ENCODE peak calls at places on chromosomes 1 and 21, in five cellular contexts. W is heart left ventricle, S is left ventricle myocardium inferior, B is epithelial cell of esophagus, I is cardiac fibroblast. Y is an unnamed sample.

GRCh38 chr1:205913451-205914204 is 29.6 kb downstream of the SLC26A9 start:
- DNase-seq in S (peak; percentile 75), I (no peak), B (peak; percentile 17), W (peak; percentile 91), Y (no peak)

GRCh38 chr1:232438476-232438875 is 191.5 kb downstream of the SIPA1L2 start:
- DNase-seq in W (no peak), S (no peak), B (no peak), I (no peak), Y (no peak)

GRCh38 chr1:1421147-1421906 is at the start of gene ANKRD65:
- DNase-seq in B (peak; percentile 72), I (no peak), W (no peak), S (no peak), Y (no peak)

GRCh38 chr1:165632491-165632890 is 1.5 kb downstream of the MGST3 start:
- DNase-seq in B (no peak), W (peak; percentile 34), S (no peak), I (peak; percentile 9), Y (no peak)

GRCh38 chr1:22673486-22674409 is 20.7 kb downstream of the C1QB start:
- DNase-seq in B (peak; percentile 62), W (no peak), I (peak; percentile 77), S (peak; percentile 41), Y (peak; percentile 69)

GRCh38 chr21:31295676-31296075 is 48.4 kb downstream of the TIAM1 start:
- DNase-seq in I (no peak), S (no peak), W (no peak), B (no peak), Y (no peak)

GRCh38 chr1:170150921-170151320 is 5.2 kb downstream of the NTMT2 start:
- DNase-seq in I (no peak), S (no peak), B (no peak), W (no peak), Y (no peak)

GRCh38 chr1:12003762-12004161 is 15.5 kb upstream of the MIIP start:
- DNase-seq in S (no peak), I (no peak), B (no peak), W (no peak), Y (no peak)

GRCh38 chr21:44074315-44074958 is 32.8 kb upstream of the PWP2 start:
- DNase-seq in I (no peak), W (no peak), S (no peak), B (no peak), Y (no peak)

GRCh38 chr1:105172803-105173202 is 1423.1 kb downstream of the AMY1C start:
- DNase-seq in W (no peak), B (no peak), I (no peak), S (no peak), Y (no peak)

GRCh38 chr1:22031214-22031962 is 21.1 kb upstream of the CDC42 start:
- DNase-seq in I (no peak), S (no peak), B (no peak), W (peak; percentile 62), Y (peak; percentile 69)

GRCh38 chr1:1116701-1117468 is 996 bp upstream of the C1orf159 start:
- DNase-seq in S (peak; percentile 21), W (no peak), B (peak; percentile 29), I (peak; percentile 19), Y (peak; percentile 19)

GRCh38 chr21:17081193-17081592 is 431.6 kb upstream of the CXADR start:
- DNase-seq in W (no peak), I (no peak), S (no peak), B (no peak), Y (no peak)

GRCh38 chr1:190226006-190226405 is 251.7 kb downstream of the BRINP3 start:
- DNase-seq in I (no peak), S (no peak), W (no peak), B (no peak), Y (no peak)
- TF ChIP-seq CTCF in I (no peak), S (no peak), W (no peak), B (no peak), Y (no peak)

GRCh38 chr1:113930499-113931161 is 1.5 kb downstream of the HIPK1 start:
- DNase-seq in W (no peak), B (peak; percentile 49), S (no peak), I (peak; percentile 76), Y (peak; percentile 72)

GRCh38 chr1:113934006-113934405 is 4.9 kb downstream of the HIPK1 start:
- DNase-seq in B (no peak), W (no peak), I (no peak), S (no peak), Y (no peak)

GRCh38 chr1:113929750-113930498 is 800 bp downstream of the HIPK1 start:
- DNase-seq in B (peak; percentile 48), S (peak; percentile 31), W (peak; percentile 46), I (peak; percentile 39), Y (peak; percentile 51)

GRCh38 chr1:113928950-113929749 is at the start of gene HIPK1:
- DNase-seq in S (peak; percentile 94), W (peak; percentile 95), B (peak; percentile 93), I (peak; percentile 85), Y (peak; percentile 90)

DNA sequence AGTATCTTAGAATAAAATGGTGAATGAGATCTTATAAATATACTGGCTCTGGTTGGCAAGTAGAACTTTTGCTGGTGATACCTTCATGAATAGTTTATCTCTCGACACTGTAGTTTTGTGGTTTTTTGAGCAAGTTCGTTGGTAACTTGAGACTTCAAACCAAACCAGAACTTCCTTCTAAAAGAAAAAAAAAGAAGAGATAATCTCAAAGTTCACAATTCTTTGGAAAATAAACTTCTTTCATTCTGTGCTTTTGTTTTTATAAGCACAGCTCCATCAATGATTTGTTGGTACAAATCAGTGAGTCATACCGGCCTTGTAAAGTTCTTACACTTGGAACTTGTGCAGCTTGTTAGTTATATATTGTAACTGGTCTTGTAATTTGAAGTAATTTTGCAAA is 2.3 kb downstream of the HIPK1 start:
- DNase-seq in I (peak; percentile 55), B (peak; percentile 47), S (no peak), W (no peak), Y (peak; percentile 64)
- H3K4me3 ChIP-seq in I (no peak overlapping the region), B (peak overlapping the region; percentile 11), S (peak overlapping the region; percentile 96), W (peak overlapping the region; percentile 99), Y (peak overlapping the region; percentile 77)

GRCh38 chr1:3049905-3050304 is 19.1 kb upstream of the PRDM16 start:
- DNase-seq in S (no peak), W (no peak), I (no peak), B (no peak), Y (no peak)

GRCh38 chr1:3053366-3053980 is 15.5 kb upstream of the PRDM16 start:
- DNase-seq in W (no peak), I (no peak), S (no peak), B (no peak), Y (no peak)

GRCh38 chr1:3052501-3052900 is 16.5 kb upstream of the PRDM16 start:
- DNase-seq in W (no peak), S (no peak), I (no peak), B (no peak), Y (no peak)

GRCh38 chr1:3050603-3051002 is 18.4 kb upstream of the PRDM16 start:
- DNase-seq in I (no peak), W (no peak), B (no peak), S (no peak), Y (no peak)

GRCh38 chr1:3051270-3052268 is 17.4 kb upstream of the PRDM16 start:
- DNase-seq in S (no peak), B (no peak), W (no peak), I (no peak), Y (no peak)
- TF ChIP-seq CTCF in S (no peak), B (no peak), W (no peak), I (no peak), Y (no peak)

GRCh38 chr1:31811605-31812004 is 4.2 kb downstream of the SPOCD1 start:
- DNase-seq in W (no peak), B (no peak), S (no peak), I (peak; percentile 43), Y (peak; percentile 41)
- H3K4me3 ChIP-seq in W (no peak overlapping the region), B (no peak overlapping the region), S (no peak overlapping the region), I (no peak overlapping the region), Y (no peak overlapping the region)

GRCh38 chr1:202656951-202657646 is 53.2 kb downstream of the SYT2 start:
- DNase-seq in W (no peak), B (peak; percentile 38), S (no peak), I (peak; percentile 31), Y (peak; percentile 26)
- TF ChIP-seq CTCF in W (no peak), B (no peak), S (no peak), I (no peak), Y (peak; percentile 30)